ENCODE peak calls at places on chromosome 13, in six cellular contexts. One of them, this sample, is unnamed.

GRCh38 chr13:95456837-95457236 is 95.7 kb upstream of the CLDN10 start:
- DNase-seq in neuronal stem cell: no peak
- DNase-seq in dorsolateral prefrontal cortex: no peak
- DNase-seq in cardiac muscle cell: no peak
- DNase-seq in CD8-positive, alpha-beta T cell: no peak
- DNase-seq in mucosa of descending colon: no peak
- DNase-seq in this sample: no peak

GRCh38 chr13:98273824-98274786 is 97.0 kb upstream of the RNF113B start:
- DNase-seq in neuronal stem cell: no peak
- DNase-seq in dorsolateral prefrontal cortex: no peak
- DNase-seq in cardiac muscle cell: peak
- DNase-seq in CD8-positive, alpha-beta T cell: no peak
- DNase-seq in mucosa of descending colon: no peak
- DNase-seq in this sample: no peak

GRCh38 chr13:113802090-113802531 is 43.1 kb downstream of the TMEM255B start:
- DNase-seq in neuronal stem cell: peak
- DNase-seq in dorsolateral prefrontal cortex: no peak
- DNase-seq in cardiac muscle cell: peak
- DNase-seq in CD8-positive, alpha-beta T cell: no peak
- DNase-seq in mucosa of descending colon: no peak
- DNase-seq in this sample: no peak

GRCh38 chr13:61852116-61852515 is 436.5 kb upstream of the PCDH20 start:
- DNase-seq in neuronal stem cell: no peak
- DNase-seq in dorsolateral prefrontal cortex: no peak
- DNase-seq in cardiac muscle cell: no peak
- DNase-seq in CD8-positive, alpha-beta T cell: no peak
- DNase-seq in mucosa of descending colon: no peak
- DNase-seq in this sample: no peak

GRCh38 chr13:112658807-112659206 is 31.0 kb upstream of the ATP11A start:
- DNase-seq in neuronal stem cell: no peak
- DNase-seq in dorsolateral prefrontal cortex: no peak
- DNase-seq in cardiac muscle cell: no peak
- DNase-seq in CD8-positive, alpha-beta T cell: no peak
- DNase-seq in mucosa of descending colon: no peak
- DNase-seq in this sample: no peak

GRCh38 chr13:112112534-112113276 is 45.8 kb downstream of the SOX1 start:
- DNase-seq in neuronal stem cell: no peak
- DNase-seq in dorsolateral prefrontal cortex: no peak
- DNase-seq in cardiac muscle cell: no peak
- DNase-seq in CD8-positive, alpha-beta T cell: no peak
- DNase-seq in mucosa of descending colon: no peak
- DNase-seq in this sample: no peak

GRCh38 chr13:33870046-33870668 is 52.2 kb downstream of the RFC3 start:
- DNase-seq in neuronal stem cell: no peak
- DNase-seq in dorsolateral prefrontal cortex: no peak
- DNase-seq in cardiac muscle cell: no peak
- DNase-seq in CD8-positive, alpha-beta T cell: no peak
- DNase-seq in mucosa of descending colon: no peak
- DNase-seq in this sample: no peak

GRCh38 chr13:91347212-91347995 is at the start of gene MIR17HG:
- DNase-seq in neuronal stem cell: peak
- DNase-seq in dorsolateral prefrontal cortex: peak
- DNase-seq in cardiac muscle cell: peak
- DNase-seq in CD8-positive, alpha-beta T cell: peak
- DNase-seq in mucosa of descending colon: peak
- DNase-seq in this sample: peak

GRCh38 chr13:64278493-64278892 is 2862.8 kb upstream of the PCDH20 start:
- DNase-seq in neuronal stem cell: no peak
- DNase-seq in dorsolateral prefrontal cortex: no peak
- DNase-seq in cardiac muscle cell: no peak
- DNase-seq in CD8-positive, alpha-beta T cell: no peak
- DNase-seq in mucosa of descending colon: no peak
- DNase-seq in this sample: no peak

GRCh38 chr13:35927554-35927953 is 203.6 kb downstream of the DCLK1 start:
- DNase-seq in neuronal stem cell: no peak
- DNase-seq in dorsolateral prefrontal cortex: no peak
- DNase-seq in cardiac muscle cell: no peak
- DNase-seq in CD8-positive, alpha-beta T cell: no peak
- DNase-seq in mucosa of descending colon: no peak
- DNase-seq in this sample: no peak

GRCh38 chr13:40109324-40109958 is 454.0 kb downstream of the COG6 start:
- DNase-seq in neuronal stem cell: no peak
- DNase-seq in dorsolateral prefrontal cortex: no peak
- DNase-seq in cardiac muscle cell: no peak
- DNase-seq in CD8-positive, alpha-beta T cell: no peak
- DNase-seq in mucosa of descending colon: no peak
- DNase-seq in this sample: no peak

GRCh38 chr13:110907951-110908898 is 6.6 kb downstream of the ANKRD10 start:
- DNase-seq in neuronal stem cell: no peak
- DNase-seq in dorsolateral prefrontal cortex: no peak
- DNase-seq in cardiac muscle cell: no peak
- DNase-seq in CD8-positive, alpha-beta T cell: no peak
- DNase-seq in mucosa of descending colon: peak
- DNase-seq in this sample: no peak

GRCh38 chr13:51697181-51697580 is 106.8 kb downstream of the DHRS12 start:
- DNase-seq in neuronal stem cell: no peak
- DNase-seq in dorsolateral prefrontal cortex: no peak
- DNase-seq in cardiac muscle cell: no peak
- DNase-seq in CD8-positive, alpha-beta T cell: no peak
- DNase-seq in mucosa of descending colon: no peak
- DNase-seq in this sample: no peak

GRCh38 chr13:107960301-107960700 is 255.0 kb downstream of the LIG4 start:
- DNase-seq in neuronal stem cell: no peak
- DNase-seq in dorsolateral prefrontal cortex: no peak
- DNase-seq in cardiac muscle cell: no peak
- DNase-seq in CD8-positive, alpha-beta T cell: no peak
- DNase-seq in mucosa of descending colon: no peak
- DNase-seq in this sample: no peak

GRCh38 chr13:94620286-94620896 is 18.7 kb downstream of the GPR180 start:
- DNase-seq in neuronal stem cell: peak
- DNase-seq in dorsolateral prefrontal cortex: no peak
- DNase-seq in cardiac muscle cell: peak
- DNase-seq in CD8-positive, alpha-beta T cell: no peak
- DNase-seq in mucosa of descending colon: peak
- DNase-seq in this sample: no peak

GRCh38 chr13:60043262-60043661 is 120.5 kb downstream of the DIAPH3 start:
- DNase-seq in neuronal stem cell: no peak
- DNase-seq in dorsolateral prefrontal cortex: no peak
- DNase-seq in cardiac muscle cell: no peak
- DNase-seq in CD8-positive, alpha-beta T cell: no peak
- DNase-seq in mucosa of descending colon: no peak
- DNase-seq in this sample: no peak

GRCh38 chr13:83950284-83950683 is 68.0 kb upstream of the SLITRK1 start:
- DNase-seq in neuronal stem cell: no peak
- DNase-seq in dorsolateral prefrontal cortex: no peak
- DNase-seq in cardiac muscle cell: no peak
- DNase-seq in CD8-positive, alpha-beta T cell: no peak
- DNase-seq in mucosa of descending colon: no peak
- DNase-seq in this sample: no peak

GRCh38 chr13:51834581-51835158 is 10.3 kb downstream of the TMEM272 start:
- DNase-seq in neuronal stem cell: no peak
- DNase-seq in dorsolateral prefrontal cortex: no peak
- DNase-seq in cardiac muscle cell: no peak
- DNase-seq in CD8-positive, alpha-beta T cell: no peak
- DNase-seq in mucosa of descending colon: no peak
- DNase-seq in this sample: no peak

GRCh38 chr13:43558942-43559341 is 227.8 kb downstream of the ENOX1 start:
- DNase-seq in neuronal stem cell: no peak
- DNase-seq in dorsolateral prefrontal cortex: no peak
- DNase-seq in cardiac muscle cell: no peak
- DNase-seq in CD8-positive, alpha-beta T cell: no peak
- DNase-seq in mucosa of descending colon: no peak
- DNase-seq in this sample: no peak

GRCh38 chr13:33745370-33746324 is 72.3 kb upstream of the RFC3 start:
- DNase-seq in neuronal stem cell: no peak
- DNase-seq in dorsolateral prefrontal cortex: no peak
- DNase-seq in cardiac muscle cell: no peak
- DNase-seq in CD8-positive, alpha-beta T cell: no peak
- DNase-seq in mucosa of descending colon: no peak
- DNase-seq in this sample: no peak

GRCh38 chr13:87893982-87894527 is 222.9 kb downstream of the SLITRK5 start:
- DNase-seq in neuronal stem cell: no peak
- DNase-seq in dorsolateral prefrontal cortex: no peak
- DNase-seq in cardiac muscle cell: no peak
- DNase-seq in CD8-positive, alpha-beta T cell: no peak
- DNase-seq in mucosa of descending colon: no peak
- DNase-seq in this sample: no peak

GRCh38 chr13:24279706-24280105 is 29.7 kb upstream of the C1QTNF9 start:
- DNase-seq in neuronal stem cell: no peak
- DNase-seq in dorsolateral prefrontal cortex: no peak
- DNase-seq in cardiac muscle cell: no peak
- DNase-seq in CD8-positive, alpha-beta T cell: no peak
- DNase-seq in mucosa of descending colon: no peak
- DNase-seq in this sample: no peak

GRCh38 chr13:21326155-21327030 is 132.7 kb downstream of the ZDHHC20 start:
- DNase-seq in neuronal stem cell: peak
- DNase-seq in dorsolateral prefrontal cortex: no peak
- DNase-seq in cardiac muscle cell: peak
- DNase-seq in CD8-positive, alpha-beta T cell: no peak
- DNase-seq in mucosa of descending colon: peak
- DNase-seq in this sample: no peak

DNA sequence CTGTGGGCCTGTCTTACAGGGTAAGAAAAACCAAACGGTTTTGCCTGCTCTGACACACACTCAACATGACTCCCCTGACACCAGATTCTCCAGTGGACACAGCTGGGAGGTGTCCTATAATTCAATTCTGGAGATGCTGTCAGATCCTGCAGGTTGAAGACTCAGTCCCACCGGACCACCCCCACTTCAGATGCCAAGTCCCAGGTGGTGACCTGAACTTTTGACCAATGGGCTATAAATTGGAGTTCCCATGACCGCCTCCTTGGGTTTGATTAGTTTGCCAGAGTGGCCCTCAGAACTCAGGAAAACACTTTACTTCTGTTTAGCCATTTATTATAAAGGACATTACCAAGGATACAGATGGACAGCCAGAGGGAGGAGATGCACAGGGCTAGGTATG is 52.6 kb downstream of the RGCC start:
- DNase-seq in neuronal stem cell: no peak
- DNase-seq in dorsolateral prefrontal cortex: no peak
- DNase-seq in cardiac muscle cell: no peak
- DNase-seq in CD8-positive, alpha-beta T cell: no peak
- DNase-seq in mucosa of descending colon: no peak
- DNase-seq in this sample: no peak
- H3K4me3 ChIP-seq in neuronal stem cell: no peak
- H3K4me3 ChIP-seq in dorsolateral prefrontal cortex: no peak
- H3K4me3 ChIP-seq in cardiac muscle cell: no peak
- H3K4me3 ChIP-seq in CD8-positive, alpha-beta T cell: no peak
- H3K4me3 ChIP-seq in mucosa of descending colon: no peak
- H3K4me3 ChIP-seq in this sample: no peak

GRCh38 chr13:27791146-27791900 is 960 bp upstream of the GSX1 start:
- DNase-seq in neuronal stem cell: no peak
- DNase-seq in dorsolateral prefrontal cortex: no peak
- DNase-seq in cardiac muscle cell: no peak
- DNase-seq in CD8-positive, alpha-beta T cell: no peak
- DNase-seq in mucosa of descending colon: no peak
- DNase-seq in this sample: no peak
- H3K4me3 ChIP-seq in neuronal stem cell: no peak
- H3K4me3 ChIP-seq in dorsolateral prefrontal cortex: peak
- H3K4me3 ChIP-seq in cardiac muscle cell: no peak
- H3K4me3 ChIP-seq in CD8-positive, alpha-beta T cell: peak
- H3K4me3 ChIP-seq in mucosa of descending colon: no peak
- H3K4me3 ChIP-seq in this sample: no peak

DNA sequence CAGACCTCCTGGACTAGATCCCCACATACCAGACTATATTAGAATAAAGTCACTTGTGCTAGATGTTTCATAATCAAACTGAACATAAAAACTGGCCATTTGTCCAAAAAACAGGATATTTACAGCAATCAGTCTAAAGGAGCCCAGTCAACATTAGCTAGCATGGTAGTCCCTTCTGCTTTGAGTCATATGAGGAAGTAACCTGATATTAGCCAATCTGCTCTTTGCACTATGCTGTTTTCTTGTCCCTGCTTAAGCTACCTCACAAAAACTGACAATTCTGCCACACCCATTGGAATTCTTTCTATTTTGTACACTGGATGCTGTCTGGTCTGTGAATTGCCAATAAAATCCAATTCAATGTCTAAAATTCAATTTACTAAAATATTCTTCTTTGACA is 1824.2 kb downstream of the OLFM4 start:
- DNase-seq in neuronal stem cell: no peak
- DNase-seq in dorsolateral prefrontal cortex: no peak
- DNase-seq in cardiac muscle cell: no peak
- DNase-seq in CD8-positive, alpha-beta T cell: no peak
- DNase-seq in mucosa of descending colon: no peak
- DNase-seq in this sample: no peak
- H3K4me3 ChIP-seq in neuronal stem cell: no peak
- H3K4me3 ChIP-seq in dorsolateral prefrontal cortex: no peak
- H3K4me3 ChIP-seq in cardiac muscle cell: no peak
- H3K4me3 ChIP-seq in CD8-positive, alpha-beta T cell: no peak
- H3K4me3 ChIP-seq in mucosa of descending colon: no peak
- H3K4me3 ChIP-seq in this sample: no peak

GRCh38 chr13:27160657-27161174 is 10.9 kb downstream of the USP12 start:
- DNase-seq in neuronal stem cell: no peak
- DNase-seq in dorsolateral prefrontal cortex: no peak
- DNase-seq in cardiac muscle cell: no peak
- DNase-seq in CD8-positive, alpha-beta T cell: no peak
- DNase-seq in mucosa of descending colon: no peak
- DNase-seq in this sample: no peak

GRCh38 chr13:27161980-27162379 is 9.6 kb downstream of the USP12 start:
- DNase-seq in neuronal stem cell: no peak
- DNase-seq in dorsolateral prefrontal cortex: no peak
- DNase-seq in cardiac muscle cell: no peak
- DNase-seq in CD8-positive, alpha-beta T cell: no peak
- DNase-seq in mucosa of descending colon: no peak
- DNase-seq in this sample: no peak

GRCh38 chr13:27161423-27161822 is 10.2 kb downstream of the USP12 start:
- DNase-seq in neuronal stem cell: no peak
- DNase-seq in dorsolateral prefrontal cortex: no peak
- DNase-seq in cardiac muscle cell: no peak
- DNase-seq in CD8-positive, alpha-beta T cell: no peak
- DNase-seq in mucosa of descending colon: no peak
- DNase-seq in this sample: no peak

GRCh38 chr13:27158335-27158734 is 13.3 kb downstream of the USP12 start:
- DNase-seq in neuronal stem cell: no peak
- DNase-seq in dorsolateral prefrontal cortex: no peak
- DNase-seq in cardiac muscle cell: no peak
- DNase-seq in CD8-positive, alpha-beta T cell: no peak
- DNase-seq in mucosa of descending colon: no peak
- DNase-seq in this sample: no peak

DNA sequence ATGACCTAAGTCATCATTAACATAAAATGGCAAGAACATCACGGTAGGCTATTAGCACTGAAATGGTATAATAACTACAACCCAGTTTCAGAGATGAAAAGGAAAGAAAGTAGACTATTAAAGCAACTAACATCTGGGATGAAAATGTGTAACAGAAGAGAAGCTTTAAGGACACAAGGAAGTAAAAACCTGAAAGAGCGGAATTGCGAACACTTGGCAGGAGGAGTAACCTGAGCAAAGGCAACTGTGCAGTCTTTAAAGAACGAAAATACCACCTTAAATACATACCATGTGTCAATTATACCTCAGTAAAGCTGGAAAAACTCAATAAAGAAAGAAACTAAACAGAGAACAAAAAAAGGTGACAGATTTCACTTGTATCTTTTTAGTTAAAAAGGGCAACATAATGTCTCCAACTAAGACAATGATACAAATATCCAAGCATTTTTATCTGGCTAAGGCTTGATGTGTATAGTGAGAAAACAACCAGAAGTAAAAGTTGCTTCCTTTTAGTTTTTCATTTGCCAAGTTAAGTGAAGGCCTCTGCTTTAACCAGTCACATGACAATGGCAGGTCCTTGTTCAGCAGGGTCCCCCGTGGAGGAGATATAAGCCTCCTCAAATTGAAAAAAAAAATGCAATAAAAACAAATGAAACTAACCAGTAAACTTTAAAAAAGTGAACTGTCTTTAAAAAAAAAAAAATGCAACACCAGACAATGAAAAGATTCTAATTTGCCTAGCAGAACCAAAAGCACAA is 11.6 kb downstream of the USP12 start:
- DNase-seq in neuronal stem cell: no peak
- DNase-seq in dorsolateral prefrontal cortex: no peak
- DNase-seq in cardiac muscle cell: no peak
- DNase-seq in CD8-positive, alpha-beta T cell: no peak
- DNase-seq in mucosa of descending colon: no peak
- DNase-seq in this sample: no peak
- H3K4me3 ChIP-seq in neuronal stem cell: no peak
- H3K4me3 ChIP-seq in dorsolateral prefrontal cortex: no peak
- H3K4me3 ChIP-seq in cardiac muscle cell: no peak
- H3K4me3 ChIP-seq in CD8-positive, alpha-beta T cell: no peak
- H3K4me3 ChIP-seq in mucosa of descending colon: no peak
- H3K4me3 ChIP-seq in this sample: no peak

This sample was measured in iPS DF 6.9.